ENCODE peak calls at places on chromosome 20, in five cellular contexts. B, G, I, D and A are unnamed samples.

GRCh38 chr20:37362231-37362792 is 16.4 kb downstream of the SRC start:
- DNase-seq in B (no peak), G (no peak), I (no peak), D (no peak), A (no peak)

GRCh38 chr20:10786678-10787077 is 112.9 kb upstream of the JAG1 start:
- DNase-seq in B (no peak), G (no peak), I (peak), D (no peak), A (no peak)

GRCh38 chr20:23362392-23363256 is 642 bp downstream of the GZF1 start:
- DNase-seq in B (no peak), G (peak), I (peak), D (no peak), A (peak)

GRCh38 chr20:40749985-40750506 is 61.0 kb upstream of the MAFB start:
- DNase-seq in B (no peak), G (no peak), I (no peak), D (no peak), A (peak)

GRCh38 chr20:11035211-11035610 is 361.4 kb upstream of the JAG1 start:
- DNase-seq in B (no peak), G (no peak), I (no peak), D (no peak), A (no peak)

GRCh38 chr20:11389188-11389587 is 528.5 kb upstream of the BTBD3 start:
- DNase-seq in B (no peak), G (peak), I (no peak), D (no peak), A (no peak)

GRCh38 chr20:30168025-30168799 is 1089.3 kb upstream of the DEFB115 start:
- DNase-seq in B (no peak), G (no peak), I (no peak), D (no peak), A (no peak)

GRCh38 chr20:21681219-21681931 is 24.1 kb upstream of the PAX1 start:
- DNase-seq in B (no peak), G (no peak), I (no peak), D (no peak), A (no peak)

GRCh38 chr20:17566345-17566744 is 3.5 kb upstream of the DSTN start:
- DNase-seq in B (no peak), G (no peak), I (no peak), D (no peak), A (no peak)

GRCh38 chr20:17559338-17559737 is 10.5 kb upstream of the DSTN start:
- DNase-seq in B (no peak), G (no peak), I (peak), D (peak), A (no peak)

GRCh38 chr20:17565164-17565845 is 4.6 kb upstream of the DSTN start:
- DNase-seq in B (no peak), G (peak), I (no peak), D (no peak), A (peak)

GRCh38 chr20:17560344-17561074 is 9.4 kb upstream of the DSTN start:
- DNase-seq in B (no peak), G (no peak), I (no peak), D (peak), A (peak)

GRCh38 chr20:17562804-17563305 is 7.0 kb upstream of the DSTN start:
- DNase-seq in B (no peak), G (peak), I (peak), D (peak), A (peak)
- H2BK15ac ChIP-seq in B (no peak), G (peak), I (no peak), D (peak), A (no peak)

GRCh38 chr20:2207770-2208097 is 88.1 kb upstream of the TGM3 start:
- DNase-seq in B (no peak), G (no peak), I (no peak), D (no peak), A (no peak)
- H2BK15ac ChIP-seq in B (no peak), G (no peak), I (no peak), D (peak), A (peak)

GRCh38 chr20:58495623-58496428 is 19.4 kb downstream of the APCDD1L start:
- DNase-seq in B (no peak), G (no peak), I (no peak), D (no peak), A (no peak)
- H2BK15ac ChIP-seq in B (no peak), G (no peak), I (no peak), D (no peak), A (no peak)

GRCh38 chr20:52675414-52675813 is 296.7 kb upstream of the TSHZ2 start:
- DNase-seq in B (no peak), G (no peak), I (no peak), D (no peak), A (no peak)

GRCh38 chr20:52682271-52682670 is 289.9 kb upstream of the TSHZ2 start:
- DNase-seq in B (no peak), G (no peak), I (no peak), D (no peak), A (no peak)

GRCh38 chr20:52681288-52681687 is 290.9 kb upstream of the TSHZ2 start:
- DNase-seq in B (no peak), G (no peak), I (no peak), D (no peak), A (no peak)

DNA sequence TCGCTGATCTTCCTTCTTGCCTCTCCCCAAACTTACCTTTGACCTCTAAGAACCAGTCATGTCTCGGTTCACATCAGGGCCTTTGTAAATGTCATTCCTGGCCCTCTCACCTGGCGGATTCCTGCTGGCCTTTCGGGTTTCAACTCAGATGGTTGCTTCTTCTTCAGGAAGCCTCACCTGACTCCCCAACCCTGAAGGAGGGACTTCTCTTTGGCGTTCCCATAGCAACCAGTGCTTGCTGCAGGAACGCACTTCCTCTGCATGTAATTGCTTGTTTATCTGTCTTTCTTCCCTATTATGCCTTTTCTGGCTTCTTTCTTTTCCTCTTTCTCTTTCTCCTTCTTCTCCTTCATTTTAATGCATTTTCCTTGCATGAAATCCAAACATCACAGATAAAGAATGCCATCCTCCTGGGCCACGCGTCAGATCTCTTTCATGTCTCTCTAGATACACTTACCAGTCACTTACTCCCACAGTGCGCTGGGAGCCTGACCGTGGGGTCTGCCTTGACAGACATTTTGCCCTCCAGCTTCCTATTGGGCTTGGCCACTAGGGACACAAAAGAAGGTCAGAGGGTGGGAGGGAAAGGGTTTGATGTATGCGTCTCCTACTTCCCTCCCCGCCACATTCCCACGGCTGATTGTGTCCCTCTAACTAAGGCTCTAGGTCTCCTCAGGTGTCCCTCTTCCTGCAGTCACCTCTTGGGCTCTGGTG is 295.7 kb upstream of the TSHZ2 start:
- DNase-seq in B (no peak), G (no peak), I (peak), D (no peak), A (no peak)
- H2BK15ac ChIP-seq in B (no peak), G (no peak), I (no peak), D (no peak), A (no peak)

GRCh38 chr20:33160681-33161080 is 7.3 kb upstream of the BPIFA2 start:
- DNase-seq in B (no peak), G (no peak), I (no peak), D (peak), A (no peak)

GRCh38 chr20:33162313-33162712 is 5.6 kb upstream of the BPIFA2 start:
- DNase-seq in B (no peak), G (no peak), I (no peak), D (peak), A (no peak)

GRCh38 chr20:33162753-33163152 is 5.2 kb upstream of the BPIFA2 start:
- DNase-seq in B (no peak), G (no peak), I (no peak), D (no peak), A (no peak)

GRCh38 chr20:33158637-33159385 is 9.1 kb upstream of the BPIFA2 start:
- DNase-seq in B (no peak), G (no peak), I (no peak), D (no peak), A (no peak)

GRCh38 chr20:33159713-33160112 is 8.2 kb upstream of the BPIFA2 start:
- DNase-seq in B (no peak), G (no peak), I (no peak), D (no peak), A (no peak)
- H2BK15ac ChIP-seq in B (no peak), G (no peak), I (no peak), D (no peak), A (no peak)

GRCh38 chr20:46543959-46544358 is 6.5 kb downstream of the OCSTAMP start:
- DNase-seq in B (no peak), G (no peak), I (no peak), D (no peak), A (no peak)

GRCh38 chr20:46544576-46544975 is 5.9 kb downstream of the OCSTAMP start:
- DNase-seq in B (no peak), G (peak), I (no peak), D (no peak), A (no peak)

GRCh38 chr20:46543033-46543432 is 7.4 kb downstream of the OCSTAMP start:
- DNase-seq in B (no peak), G (no peak), I (no peak), D (no peak), A (no peak)

GRCh38 chr20:46541229-46541935 is 9.1 kb downstream of the OCSTAMP start:
- DNase-seq in B (no peak), G (no peak), I (no peak), D (no peak), A (no peak)

GRCh38 chr20:46539113-46539512 is 11.3 kb downstream of the OCSTAMP start:
- DNase-seq in B (no peak), G (no peak), I (peak), D (no peak), A (no peak)
- H2BK15ac ChIP-seq in B (no peak), G (no peak), I (no peak), D (no peak), A (no peak)

GRCh38 chr20:44345147-44345546 is 8.3 kb downstream of the R3HDML start:
- DNase-seq in B (no peak), G (no peak), I (no peak), D (no peak), A (no peak)
- H2BK15ac ChIP-seq in B (no peak), G (no peak), I (no peak), D (no peak), A (no peak)

GRCh38 chr20:25624500-25624939 is 706 bp upstream of the NANP start:
- DNase-seq in B (no peak), G (no peak), I (no peak), D (no peak), A (no peak)
- H2BK15ac ChIP-seq in B (peak), G (no peak), I (no peak), D (peak), A (no peak)

DNA sequence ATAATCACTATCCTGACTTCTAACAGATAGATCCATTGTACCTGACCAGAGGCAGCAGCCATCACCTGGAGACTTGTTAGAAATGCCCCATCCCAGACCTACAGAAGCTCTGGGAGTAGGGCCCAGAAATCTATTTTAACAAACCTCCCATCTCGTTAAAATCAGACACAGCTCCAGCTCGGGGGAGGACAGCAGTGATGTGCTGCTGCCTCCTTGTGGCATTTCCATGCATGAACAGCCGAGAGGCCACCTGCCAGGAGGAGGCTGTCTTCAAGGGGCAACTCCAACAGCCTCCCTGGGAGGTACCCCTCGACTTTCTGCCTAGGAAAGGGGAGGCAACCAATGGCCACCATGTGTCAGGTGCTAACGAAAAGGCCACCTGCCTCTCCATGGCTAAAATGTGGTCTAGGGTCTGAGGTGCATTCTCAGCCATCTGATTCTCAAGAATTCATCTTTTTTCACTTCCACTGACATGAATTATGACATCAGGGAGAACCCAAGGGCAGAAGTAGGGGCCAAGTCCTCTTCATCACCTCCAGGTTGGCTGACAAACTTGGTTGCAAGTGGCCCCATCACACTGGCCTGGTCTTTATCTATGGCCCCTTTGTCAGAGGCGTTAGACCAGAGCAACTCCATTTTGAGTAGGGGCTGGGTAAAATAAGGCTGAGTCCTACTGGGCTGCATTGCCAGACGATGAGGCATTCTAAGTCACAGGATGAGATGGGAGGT is 12.2 kb upstream of the KCNK15 start:
- DNase-seq in B (peak), G (peak), I (peak), D (peak), A (peak)
- H2BK15ac ChIP-seq in B (no peak), G (peak), I (no peak), D (peak), A (no peak)

GRCh38 chr20:50165687-50166554 is 12.4 kb upstream of the PEDS1 start:
- DNase-seq in B (peak), G (peak), I (peak), D (peak), A (peak)

GRCh38 chr20:50169329-50169823 is 15.9 kb upstream of the PEDS1 start:
- DNase-seq in B (peak), G (peak), I (peak), D (peak), A (peak)

GRCh38 chr20:50163570-50164317 is 10.2 kb upstream of the PEDS1 start:
- DNase-seq in B (no peak), G (peak), I (peak), D (no peak), A (peak)
- H2BK15ac ChIP-seq in B (no peak), G (peak), I (peak), D (no peak), A (no peak)